ENCODE peak calls at places on chromosomes 11 and 22, in four cellular contexts. B is endothelial cell, E is AG09319, M is BE2C. W is an unnamed sample.

GRCh38 chr11:9757809-9758675 is 94.2 kb downstream of the SWAP70 start:
- DNase-seq in B (peak; percentile 81), M (peak; percentile 85), E (no peak), W (peak; percentile 93)

GRCh38 chr22:38927033-38927789 is 30.2 kb upstream of the APOBEC3A start:
- DNase-seq in M (peak; percentile 80), B (peak; percentile 85), E (no peak), W (peak; percentile 80)

GRCh38 chr11:47325271-47326041 is 27.0 kb downstream of the MYBPC3 start:
- DNase-seq in B (no peak), E (no peak), M (no peak), W (no peak)

GRCh38 chr11:32154275-32154674 is 63.4 kb downstream of the RCN1 start:
- DNase-seq in E (no peak), B (no peak), M (no peak), W (no peak)

GRCh38 chr22:46465348-46465725 is 72.1 kb downstream of the CELSR1 start:
- DNase-seq in M (no peak), B (no peak), E (no peak), W (no peak)

GRCh38 chr11:134026655-134027343 is 42.1 kb upstream of the JAM3 start:
- DNase-seq in B (peak; percentile 56), E (no peak), M (peak; percentile 48), W (peak; percentile 83)

GRCh38 chr11:24779791-24780190 is 282.9 kb downstream of the LUZP2 start:
- DNase-seq in E (no peak), B (no peak), M (peak; percentile 7), W (no peak)

GRCh38 chr11:17472467-17472866 is 4.2 kb downstream of the ABCC8 start:
- DNase-seq in E (no peak), M (no peak), B (no peak), W (no peak)

GRCh38 chr22:39244496-39245129 is at the start of gene PDGFB:
- DNase-seq in E (no peak), B (no peak), M (no peak), W (peak; percentile 26)

GRCh38 chr11:14971865-14972580 is at the start of gene CALCA:
- DNase-seq in B (no peak), E (no peak), M (peak; percentile 58), W (peak; percentile 33)

GRCh38 chr11:85742873-85743275 is 56.9 kb upstream of the CCDC89 start:
- DNase-seq in E (no peak), M (no peak), B (no peak), W (no peak)

GRCh38 chr11:5013012-5013411 is 18.4 kb downstream of the OR51L1 start:
- DNase-seq in M (no peak), B (no peak), E (no peak), W (no peak)

GRCh38 chr11:12110714-12111481 is 508 bp downstream of the MICAL2 start:
- DNase-seq in E (no peak), M (peak; percentile 10), B (peak; percentile 21), W (peak; percentile 32)

GRCh38 chr11:111456859-111457730 is 55.1 kb downstream of the BTG4 start:
- DNase-seq in E (no peak), M (no peak), B (no peak), W (no peak)

GRCh38 chr11:125387991-125388390 is 108.1 kb downstream of the FEZ1 start:
- DNase-seq in M (no peak), E (no peak), B (no peak), W (no peak)

GRCh38 chr11:104645276-104646018 is 252.8 kb downstream of the CASP12 start:
- DNase-seq in E (no peak), B (no peak), M (no peak), W (peak; percentile 19)

GRCh38 chr22:33864723-33865130 is 55.5 kb downstream of the LARGE1 start:
- DNase-seq in M (no peak), B (no peak), E (no peak), W (no peak)

GRCh38 chr11:65492637-65493366 is 6.0 kb upstream of the MALAT1 start:
- DNase-seq in E (peak; percentile 61), M (no peak), B (no peak), W (no peak)

GRCh38 chr11:27926981-27927481 is 180.9 kb downstream of the KIF18A start:
- DNase-seq in M (no peak), E (peak; percentile 57), B (no peak), W (no peak)

GRCh38 chr11:12769834-12770345 is 95.7 kb downstream of the TEAD1 start:
- DNase-seq in E (no peak), M (no peak), B (no peak), W (no peak)

GRCh38 chr11:27838674-27839073 is 138.4 kb upstream of the BDNF start:
- DNase-seq in E (no peak), B (no peak), M (no peak), W (no peak)

GRCh38 chr11:14972581-14973490 is 685 bp upstream of the CALCA start:
- DNase-seq in B (no peak), E (no peak), M (no peak), W (peak; percentile 14)

GRCh38 chr11:86456075-86456939 is 81.6 kb downstream of the CCDC81 start:
- DNase-seq in E (peak; percentile 49), M (peak; percentile 84), B (peak; percentile 87), W (peak; percentile 92)

GRCh38 chr11:9568854-9569587 is 4.4 kb upstream of the WEE1 start:
- DNase-seq in B (peak; percentile 32), M (no peak), E (peak; percentile 91), W (no peak)

GRCh38 chr11:113906038-113906437 is 1.4 kb downstream of the HTR3B start:
- DNase-seq in B (peak; percentile 35), E (no peak), M (peak; percentile 44), W (peak; percentile 28)

GRCh38 chr22:38192475-38192863 is 9.3 kb upstream of the MAFF start:
- DNase-seq in M (no peak), E (no peak), B (no peak), W (no peak)

GRCh38 chr11:76742912-76743311 is 40.2 kb upstream of the TSKU start:
- DNase-seq in E (peak; percentile 42), M (no peak), B (no peak), W (no peak)

GRCh38 chr11:57230316-57230715 is 6.7 kb downstream of the APLNR start:
- DNase-seq in E (no peak), M (no peak), B (no peak), W (no peak)

GRCh38 chr11:47438721-47439120 is 10.2 kb downstream of the RAPSN start:
- DNase-seq in B (no peak), M (no peak), E (no peak), W (no peak)

GRCh38 chr11:22130462-22131053 is 62.3 kb upstream of the ANO5 start:
- DNase-seq in B (no peak), E (no peak), M (no peak), W (no peak)

GRCh38 chr11:69721745-69722144 is 17.9 kb upstream of the FGF19 start:
- DNase-seq in B (no peak), E (no peak), M (no peak), W (no peak)

GRCh38 chr11:12724301-12725046 is 50.3 kb downstream of the TEAD1 start:
- DNase-seq in B (no peak), M (peak; percentile 81), E (peak; percentile 57), W (no peak)

GRCh38 chr22:31681625-31682345 is 19.8 kb upstream of the PISD start:
- DNase-seq in M (no peak), B (no peak), E (peak; percentile 40), W (no peak)

GRCh38 chr22:21726650-21727049 is 8.9 kb downstream of the YPEL1 start:
- DNase-seq in E (no peak), M (peak; percentile 72), B (peak; percentile 41), W (peak; percentile 37)
- TF ChIP-seq CTCF in E (peak; percentile 1), M (peak; percentile 70), B (peak; percentile 22), W (peak; percentile 42)

GRCh38 chr11:7570938-7571337 is 57.1 kb downstream of the PPFIBP2 start:
- DNase-seq in M (no peak), E (no peak), B (no peak), W (no peak)
- TF ChIP-seq CTCF in M (no peak), E (peak; percentile 5), B (no peak), W (no peak)

DNA sequence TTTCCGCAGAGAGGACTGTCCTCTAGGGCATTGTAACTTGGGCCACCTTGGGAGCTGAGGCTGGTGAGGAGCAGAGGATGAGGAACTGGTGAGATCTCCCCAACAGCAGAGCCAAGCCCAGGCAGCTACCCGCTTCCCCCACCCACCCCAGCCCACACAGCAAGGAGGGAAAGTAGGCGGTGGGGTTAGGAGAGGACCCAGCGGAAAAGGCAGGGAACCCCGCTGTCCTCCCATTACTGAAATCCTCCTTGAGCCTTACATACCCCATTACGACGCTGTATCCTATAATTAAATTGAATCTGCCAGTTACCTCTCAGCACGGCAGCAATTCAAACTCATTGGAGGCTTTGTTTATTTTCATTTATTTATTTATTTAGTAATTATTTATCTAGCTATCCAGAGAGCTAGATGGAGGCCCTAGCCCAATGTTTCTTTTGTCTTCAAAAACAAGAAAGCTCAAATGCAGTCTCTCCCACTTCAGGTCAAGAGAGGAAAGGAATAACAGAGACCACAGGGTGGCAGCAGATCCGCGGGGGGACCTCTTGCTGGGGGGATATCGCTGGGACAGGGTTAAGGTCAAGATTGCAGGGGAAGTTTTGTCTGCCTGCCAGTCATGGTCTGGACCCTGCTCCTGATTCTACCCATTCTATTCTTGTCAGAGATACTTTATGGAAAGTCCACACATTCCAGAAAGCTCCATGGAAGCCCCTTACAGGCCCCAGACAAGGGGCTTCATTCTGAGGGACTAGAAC is 218.0 kb downstream of the ST3GAL4 start:
- DNase-seq in B (no peak), E (no peak), M (no peak), W (peak; percentile 46)
- TF ChIP-seq CTCF in B (no peak), E (peak; percentile 23), M (peak; percentile 46), W (peak; percentile 47)

GRCh38 chr22:30640361-30640760 is 4.8 kb downstream of the SLC35E4 start:
- DNase-seq in E (no peak), M (peak; percentile 34), B (no peak), W (no peak)

GRCh38 chr22:30636226-30637077 is 871 bp downstream of the SLC35E4 start:
- DNase-seq in B (peak; percentile 9), M (peak; percentile 30), E (no peak), W (no peak)

GRCh38 chr22:30637701-30638114 is 2.1 kb downstream of the SLC35E4 start:
- DNase-seq in B (no peak), M (no peak), E (no peak), W (no peak)

GRCh38 chr22:30634477-30635233 is 926 bp upstream of the SLC35E4 start:
- DNase-seq in M (peak; percentile 86), B (peak; percentile 90), E (peak; percentile 56), W (peak; percentile 93)

GRCh38 chr22:30635273-30636225 is at the start of gene SLC35E4:
- DNase-seq in E (peak; percentile 78), B (peak; percentile 94), M (peak; percentile 99), W (peak; percentile 98)
- TF ChIP-seq CTCF in E (peak; percentile 27), B (no peak), M (peak; percentile 43), W (no peak)

GRCh38 chr11:2298131-2298794 is 3.5 kb downstream of the C11orf21 start:
- DNase-seq in M (no peak), B (peak; percentile 3), E (no peak), W (no peak)

GRCh38 chr11:2299773-2300172 is 1.9 kb downstream of the C11orf21 start:
- DNase-seq in M (no peak), E (no peak), B (no peak), W (no peak)

GRCh38 chr11:2297623-2298030 is 4.1 kb downstream of the C11orf21 start:
- DNase-seq in M (no peak), B (no peak), E (no peak), W (no peak)

GRCh38 chr11:2300290-2300935 is 1.3 kb downstream of the C11orf21 start:
- DNase-seq in M (no peak), B (no peak), E (no peak), W (no peak)

GRCh38 chr11:2298795-2299747 is 2.6 kb downstream of the C11orf21 start:
- DNase-seq in E (no peak), B (peak; percentile 49), M (peak; percentile 39), W (peak; percentile 47)
- TF ChIP-seq CTCF in E (no peak), B (no peak), M (peak; percentile 42), W (peak; percentile 43)

W was measured in nephron progenitor cell.